ENCODE peak calls at places on chromosomes 5 and 9, in four cellular contexts. U, H, I and N are unnamed samples.

GRCh38 chr9:133632806-133633680 is 3.1 kb upstream of the DBH start:
- DNase-seq in U (no peak), H (no peak), I (no peak), N (no peak)

GRCh38 chr5:100828071-100828689 is 74.9 kb downstream of the ST8SIA4 start:
- DNase-seq in U (peak; percentile 26), H (no peak), I (no peak), N (no peak)

GRCh38 chr5:143219696-143220095 is 183.8 kb downstream of the NR3C1 start:
- DNase-seq in U (no peak), H (no peak), I (no peak), N (no peak)

GRCh38 chr5:73103885-73104284 is 16.5 kb upstream of the TMEM171 start:
- DNase-seq in U (no peak), H (no peak), I (no peak), N (no peak)

GRCh38 chr5:136015966-136016365 is 12.8 kb upstream of the TGFBI start:
- DNase-seq in U (no peak), H (no peak), I (no peak), N (no peak)

GRCh38 chr5:143562935-143563334 is 159.4 kb upstream of the NR3C1 start:
- DNase-seq in U (no peak), H (no peak), I (no peak), N (no peak)

GRCh38 chr5:159987031-159987674 is 21.8 kb upstream of the TTC1 start:
- DNase-seq in U (peak; percentile 84), H (peak; percentile 57), I (peak; percentile 95), N (peak; percentile 87)

GRCh38 chr9:113737414-113738271 is 138.5 kb upstream of the ZNF618 start:
- DNase-seq in U (no peak), H (peak; percentile 49), I (no peak), N (peak; percentile 32)

GRCh38 chr5:180639743-180640300 is 9.6 kb downstream of the FLT4 start:
- DNase-seq in U (peak; percentile 68), H (no peak), I (peak; percentile 69), N (peak; percentile 6)

GRCh38 chr5:135456238-135457099 is 4.3 kb upstream of the TIFAB start:
- DNase-seq in U (peak; percentile 72), H (peak; percentile 46), I (peak; percentile 76), N (peak; percentile 25)

GRCh38 chr9:33868430-33869000 is 51.6 kb downstream of the UBE2R2 start:
- DNase-seq in U (no peak), H (no peak), I (no peak), N (no peak)

GRCh38 chr5:32909207-32909606 is 198.1 kb downstream of the NPR3 start:
- DNase-seq in U (no peak), H (no peak), I (no peak), N (no peak)

GRCh38 chr5:16076657-16077056 is 102.9 kb downstream of the MARCHF11 start:
- DNase-seq in U (no peak), H (no peak), I (no peak), N (no peak)

GRCh38 chr5:123690821-123691220 is 178.8 kb downstream of the CSNK1G3 start:
- DNase-seq in U (no peak), H (no peak), I (no peak), N (no peak)

GRCh38 chr5:126780165-126780827 is 3.4 kb downstream of the LMNB1 start:
- DNase-seq in U (no peak), H (no peak), I (no peak), N (peak; percentile 51)

GRCh38 chr9:85248514-85249312 is 493.0 kb downstream of the AGTPBP1 start:
- DNase-seq in U (no peak), H (no peak), I (no peak), N (no peak)

GRCh38 chr5:33994845-33995244 is 10.4 kb upstream of the SLC45A2 start:
- DNase-seq in U (no peak), H (no peak), I (no peak), N (no peak)

GRCh38 chr9:87676976-87677775 is 48.7 kb upstream of the CTSL start:
- DNase-seq in U (peak; percentile 88), H (no peak), I (no peak), N (no peak)

GRCh38 chr5:141039517-141039916 is 11.7 kb upstream of the PCDHB1 start:
- DNase-seq in U (no peak), H (no peak), I (no peak), N (no peak)

GRCh38 chr9:32486839-32487562 is 39.0 kb downstream of the RIGI start:
- DNase-seq in U (no peak), H (no peak), I (no peak), N (no peak)

GRCh38 chr5:36177715-36178556 is 26.0 kb downstream of the SKP2 start:
- DNase-seq in U (no peak), H (peak; percentile 7), I (no peak), N (no peak)

GRCh38 chr5:32172908-32173393 is 1.2 kb downstream of the GOLPH3 start:
- DNase-seq in U (no peak), H (no peak), I (no peak), N (no peak)

GRCh38 chr5:132389453-132390286 is 20.2 kb downstream of the SLC22A5 start:
- DNase-seq in U (peak; percentile 92), H (peak; percentile 99), I (no peak), N (peak; percentile 71)

GRCh38 chr5:160187091-160187490 is 42.2 kb upstream of the FABP6 start:
- DNase-seq in U (no peak), H (no peak), I (no peak), N (no peak)

GRCh38 chr9:114037249-114037648 is 40.9 kb downstream of the AMBP start:
- DNase-seq in U (no peak), H (no peak), I (peak; percentile 19), N (no peak)

GRCh38 chr9:114110180-114110579 is 11.1 kb upstream of the KIF12 start:
- DNase-seq in U (no peak), H (no peak), I (no peak), N (no peak)

GRCh38 chr5:54217826-54218503 is 92.4 kb downstream of the ARL15 start:
- DNase-seq in U (no peak), H (peak; percentile 39), I (no peak), N (no peak)

GRCh38 chr9:123267481-123268239 is 726 bp downstream of the STRBP start:
- DNase-seq in U (peak; percentile 62), H (no peak), I (peak; percentile 84), N (peak; percentile 33)

GRCh38 chr5:76325326-76325725 is 77.8 kb upstream of the IQGAP2 start:
- DNase-seq in U (no peak), H (no peak), I (no peak), N (no peak)

GRCh38 chr5:56358703-56359428 is 125.7 kb upstream of the ANKRD55 start:
- DNase-seq in U (no peak), H (peak; percentile 31), I (no peak), N (no peak)

DNA sequence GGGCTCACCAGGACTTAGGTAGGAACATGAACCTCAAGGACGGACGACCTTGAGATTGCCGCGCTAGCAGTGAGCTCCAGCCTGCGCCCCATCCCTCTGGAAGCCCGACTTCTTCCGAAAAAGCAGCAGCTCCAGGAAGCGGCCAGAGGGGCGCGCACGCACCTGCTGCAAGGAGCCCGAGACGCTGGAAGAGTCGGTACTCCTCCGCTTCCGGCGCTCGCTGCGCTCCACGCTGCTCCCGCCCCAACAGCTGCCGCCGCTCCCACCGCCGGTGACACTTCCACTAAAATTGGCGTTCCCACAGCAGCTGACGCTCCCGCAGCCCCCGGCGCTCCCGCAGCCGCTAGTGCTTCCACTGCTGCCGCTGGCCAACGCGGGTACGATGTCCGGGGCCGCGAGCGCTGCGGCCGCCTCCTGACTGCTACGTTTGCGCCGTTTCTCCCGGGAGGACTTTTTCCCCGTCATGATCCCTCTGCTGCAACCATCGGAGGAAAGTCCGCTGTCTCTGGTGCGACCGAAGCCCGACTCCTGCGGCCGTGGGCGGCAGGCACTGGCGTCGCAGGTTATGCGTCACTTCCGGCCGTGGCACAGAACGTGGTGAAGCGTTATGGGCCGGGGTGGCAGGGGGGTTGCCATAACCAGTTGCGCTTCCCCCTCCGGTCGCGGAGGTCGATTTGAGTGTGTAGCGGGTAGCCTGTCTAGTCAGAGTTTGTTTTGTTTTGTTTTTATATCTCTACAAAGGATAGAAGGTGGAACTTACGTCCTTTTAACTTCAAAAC is at the start of gene CAAP1:
- DNase-seq in U (peak; percentile 96), H (peak; percentile 84), I (peak; percentile 99), N (peak; percentile 96)
- TF ChIP-seq POLR2AphosphoS5 in U (peak; percentile 93), H (peak; percentile 96), I (peak; percentile 96), N (peak; percentile 94)

GRCh38 chr5:17169507-17169906 is 47.9 kb upstream of the BASP1 start:
- DNase-seq in U (no peak), H (no peak), I (no peak), N (no peak)
- H3K27ac ChIP-seq in U (no peak overlapping the region), H (no peak overlapping the region), I (no peak overlapping the region), N (no peak overlapping the region)

GRCh38 chr5:55304584-55304983 is 2.9 kb downstream of the DHX29 start:
- DNase-seq in U (no peak), H (no peak), I (no peak), N (no peak)
- TF ChIP-seq CTCF in U (no peak), H (no peak), I (no peak), N (no peak)

GRCh38 chr5:91016954-91017690 is 366.0 kb downstream of the ARRDC3 start:
- DNase-seq in U (no peak), H (no peak), I (no peak), N (peak; percentile 16)
- TF ChIP-seq POLR2AphosphoS5 in U (no peak), H (no peak), I (no peak), N (peak; percentile 64)

GRCh38 chr9:105667867-105668266 is 5.6 kb downstream of the TAL2 start:
- DNase-seq in U (no peak), H (no peak), I (no peak), N (no peak)

GRCh38 chr9:105661011-105661410 is 1.2 kb upstream of the TAL2 start:
- DNase-seq in U (no peak), H (no peak), I (no peak), N (no peak)

GRCh38 chr9:105663914-105664313 is 1.7 kb downstream of the TAL2 start:
- DNase-seq in U (no peak), H (no peak), I (no peak), N (no peak)

GRCh38 chr9:105658351-105658750 is 3.9 kb upstream of the TAL2 start:
- DNase-seq in U (no peak), H (no peak), I (no peak), N (no peak)

DNA sequence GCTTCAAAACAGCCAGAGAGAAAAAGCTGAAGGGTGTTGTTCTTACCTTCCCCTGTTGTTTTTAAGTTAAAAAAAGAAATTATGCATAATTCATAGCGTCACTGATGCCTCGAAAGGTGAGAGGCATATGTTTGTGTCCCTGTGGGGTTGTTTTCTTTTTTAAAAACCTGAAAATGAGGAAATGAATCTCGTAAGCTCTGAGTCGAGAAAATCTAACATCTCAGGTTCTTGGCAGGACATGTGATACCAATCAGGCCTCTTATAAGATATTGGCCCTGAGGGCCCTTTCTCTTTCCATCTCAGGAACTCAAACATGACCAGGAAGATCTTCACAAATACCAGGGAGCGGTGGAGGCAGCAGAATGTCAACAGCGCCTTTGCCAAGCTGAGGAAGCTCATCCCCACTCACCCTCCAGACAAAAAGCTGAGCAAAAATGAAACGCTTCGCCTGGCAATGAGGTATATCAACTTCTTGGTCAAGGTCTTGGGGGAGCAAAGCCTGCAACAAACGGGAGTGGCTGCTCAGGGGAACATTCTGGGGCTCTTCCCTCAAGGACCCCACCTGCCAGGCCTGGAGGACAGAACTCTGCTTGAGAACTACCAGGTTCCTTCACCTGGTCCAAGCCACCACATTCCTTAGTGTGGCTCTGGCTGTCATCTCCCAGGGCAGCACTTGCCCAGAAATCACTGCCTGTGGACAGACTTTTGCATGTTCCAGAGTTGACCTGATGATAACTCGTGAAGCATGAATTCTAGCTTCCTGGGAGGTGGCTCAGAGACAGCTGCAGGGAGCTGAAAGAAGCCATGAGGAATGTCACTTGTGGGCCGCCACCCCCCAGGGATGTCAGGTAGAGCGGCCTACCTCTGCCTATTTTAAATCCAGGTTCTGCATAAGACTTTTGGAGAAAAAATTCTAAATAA is at the start of gene TAL2:
- DNase-seq in U (no peak), H (no peak), I (no peak), N (no peak)
- H3K27ac ChIP-seq in U (no peak within 1 kb of the TSS), H (no peak within 1 kb of the TSS), I (no peak within 1 kb of the TSS), N (no peak within 1 kb of the TSS)